ENCODE peak calls at places on chromosomes 1 and 21, in six cellular contexts. T is ovary; X is IMR-90; C is prostate gland; B is K562; N is effector memory CD4-positive, alpha-beta T cell. P is an unnamed sample. For H3K4me1 and H3K9me3, the result is how much of the 10 kb centered on the place peaks cover.

GRCh38 chr1:204128964-204129896 is 22.6 kb downstream of the ETNK2 start:
- DNase-seq in T (peak), X (peak), C (peak), B (peak), N (peak), P (peak)

GRCh38 chr1:233433436-233434213 is 106.1 kb downstream of the MAP3K21 start:
- DNase-seq in T (no peak), X (no peak), C (no peak), B (no peak), N (no peak), P (no peak)

GRCh38 chr21:28144653-28145052 is 848.0 kb downstream of the LTN1 start:
- DNase-seq in T (no peak), X (no peak), C (no peak), B (no peak), N (no peak), P (no peak)

GRCh38 chr1:109906160-109906838 is 4.3 kb upstream of the CSF1 start:
- DNase-seq in T (no peak), X (no peak), C (no peak), B (no peak), N (peak), P (no peak)

GRCh38 chr1:95221306-95221705 is 12.7 kb upstream of the RWDD3 start:
- DNase-seq in T (no peak), X (peak), C (no peak), B (no peak), N (no peak), P (no peak)

GRCh38 chr1:110084226-110085078 is 14.0 kb upstream of the ALX3 start:
- DNase-seq in T (peak), X (peak), C (peak), B (no peak), N (no peak), P (peak)

GRCh38 chr1:172809751-172810150 is 150.8 kb downstream of the FASLG start:
- DNase-seq in T (no peak), X (no peak), C (no peak), B (no peak), N (no peak), P (no peak)

GRCh38 chr1:109937738-109938137 is 27.1 kb downstream of the CSF1 start:
- DNase-seq in T (no peak), X (no peak), C (no peak), B (no peak), N (no peak), P (no peak)

GRCh38 chr1:161115132-161115711 is 2.6 kb downstream of the PFDN2 start:
- DNase-seq in T (no peak), X (peak), C (no peak), B (no peak), N (no peak), P (no peak)

GRCh38 chr1:30538226-30538625 is 185.2 kb downstream of the MATN1 start:
- DNase-seq in T (no peak), X (no peak), C (no peak), B (no peak), N (no peak), P (no peak)

GRCh38 chr1:114345930-114346479 is 165.0 kb downstream of the TRIM33 start:
- DNase-seq in T (peak), X (no peak), C (no peak), B (peak), N (no peak), P (no peak)

GRCh38 chr1:29515188-29515955 is 279.1 kb downstream of the PTPRU start:
- DNase-seq in T (no peak), X (no peak), C (no peak), B (no peak), N (no peak), P (peak)

GRCh38 chr1:156172696-156173470 is 19.5 kb downstream of the SEMA4A start:
- DNase-seq in T (no peak), X (no peak), C (no peak), B (peak), N (no peak), P (no peak)

GRCh38 chr21:31952828-31953227 is 80.0 kb downstream of the HUNK start:
- DNase-seq in T (no peak), X (no peak), C (no peak), B (no peak), N (no peak), P (no peak)

GRCh38 chr1:162856260-162856659 is 4.7 kb downstream of the CCDC190 start:
- DNase-seq in T (no peak), X (peak), C (no peak), B (no peak), N (no peak), P (no peak)

GRCh38 chr1:179043266-179043665 is 17.6 kb downstream of the FAM20B start:
- DNase-seq in T (no peak), X (no peak), C (no peak), B (no peak), N (no peak), P (no peak)

GRCh38 chr1:18572022-18572920 is 58.4 kb upstream of the PAX7 start:
- DNase-seq in T (no peak), X (no peak), C (no peak), B (no peak), N (no peak), P (no peak)

GRCh38 chr1:89453123-89453972 is 71.3 kb upstream of the LRRC8B start:
- DNase-seq in T (no peak), X (no peak), C (no peak), B (no peak), N (no peak), P (no peak)

GRCh38 chr1:89721351-89721750 is 88.4 kb downstream of the LRRC8C start:
- DNase-seq in T (no peak), X (peak), C (no peak), B (peak), N (no peak), P (no peak)

GRCh38 chr1:210536263-210536961 is 207.7 kb downstream of the HHAT start:
- DNase-seq in T (no peak), X (no peak), C (peak), B (no peak), N (no peak), P (no peak)

GRCh38 chr1:31624354-31625179 is 7.1 kb downstream of the HCRTR1 start:
- DNase-seq in T (no peak), X (no peak), C (no peak), B (no peak), N (no peak), P (no peak)

GRCh38 chr21:32233055-32233546 is 45.7 kb downstream of the MIS18A start:
- DNase-seq in T (no peak), X (peak), C (no peak), B (no peak), N (no peak), P (no peak)

GRCh38 chr1:70397013-70397412 is 14.1 kb upstream of the CTH start:
- DNase-seq in T (no peak), X (no peak), C (no peak), B (no peak), N (no peak), P (no peak)

GRCh38 chr21:39189857-39190604 is 6.8 kb upstream of the PSMG1 start:
- DNase-seq in T (no peak), X (peak), C (no peak), B (no peak), N (no peak), P (no peak)

GRCh38 chr1:162021124-162021523 is 2.5 kb downstream of the OLFML2B start:
- DNase-seq in T (no peak), X (no peak), C (no peak), B (no peak), N (no peak), P (no peak)

GRCh38 chr1:18948913-18949688 is 7.4 kb downstream of the IFFO2 start:
- DNase-seq in T (no peak), X (peak), C (peak), B (no peak), N (no peak), P (no peak)

DNA sequence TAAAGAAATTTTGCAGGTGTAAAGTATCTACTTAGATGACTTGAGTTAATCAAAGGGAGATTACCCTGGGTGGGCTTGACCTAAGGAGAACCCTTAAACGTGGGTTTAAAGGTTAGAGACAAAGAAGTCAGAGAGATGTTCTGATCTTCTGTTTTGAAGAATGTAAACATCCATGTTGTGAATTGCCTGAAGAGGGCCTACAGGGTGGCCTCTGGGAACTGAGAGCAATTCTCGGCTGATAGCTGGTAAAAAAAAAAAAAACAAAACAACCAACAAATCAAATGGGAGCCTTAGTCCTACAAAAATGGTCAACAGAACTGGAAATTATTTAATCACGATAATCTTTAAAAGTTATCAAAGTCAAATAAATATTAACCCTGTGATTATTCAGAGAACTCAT is 89.4 kb upstream of the BCL10 start:
- DNase-seq in T (no peak), X (no peak), C (no peak), B (no peak), N (no peak), P (no peak)
- H3K27ac ChIP-seq in T (no peak), X (peak), C (no peak), B (no peak), N (no peak), P (no peak)

GRCh38 chr1:78005347-78005722 is 596 bp downstream of the DNAJB4 start:
- DNase-seq in T (no peak), X (no peak), C (no peak), B (no peak), N (no peak), P (no peak)

GRCh38 chr1:78004719-78005346 is at the start of gene DNAJB4:
- DNase-seq in T (peak), X (peak), C (peak), B (peak), N (peak), P (peak)

GRCh38 chr1:78005755-78006154 is 1.0 kb downstream of the DNAJB4 start:
- DNase-seq in T (peak), X (peak), C (peak), B (no peak), N (no peak), P (no peak)

GRCh38 chr1:78003070-78003751 is 1.5 kb upstream of the DNAJB4 start:
- DNase-seq in T (no peak), X (no peak), C (no peak), B (no peak), N (no peak), P (no peak)

GRCh38 chr1:78003882-78004718 is 639 bp upstream of the DNAJB4 start:
- DNase-seq in T (peak), X (peak), C (peak), B (peak), N (peak), P (no peak)
- H3K4me1 ChIP-seq in T (under half), X (under half), C (under half), B (under half), N (under half), P (under half)

DNA sequence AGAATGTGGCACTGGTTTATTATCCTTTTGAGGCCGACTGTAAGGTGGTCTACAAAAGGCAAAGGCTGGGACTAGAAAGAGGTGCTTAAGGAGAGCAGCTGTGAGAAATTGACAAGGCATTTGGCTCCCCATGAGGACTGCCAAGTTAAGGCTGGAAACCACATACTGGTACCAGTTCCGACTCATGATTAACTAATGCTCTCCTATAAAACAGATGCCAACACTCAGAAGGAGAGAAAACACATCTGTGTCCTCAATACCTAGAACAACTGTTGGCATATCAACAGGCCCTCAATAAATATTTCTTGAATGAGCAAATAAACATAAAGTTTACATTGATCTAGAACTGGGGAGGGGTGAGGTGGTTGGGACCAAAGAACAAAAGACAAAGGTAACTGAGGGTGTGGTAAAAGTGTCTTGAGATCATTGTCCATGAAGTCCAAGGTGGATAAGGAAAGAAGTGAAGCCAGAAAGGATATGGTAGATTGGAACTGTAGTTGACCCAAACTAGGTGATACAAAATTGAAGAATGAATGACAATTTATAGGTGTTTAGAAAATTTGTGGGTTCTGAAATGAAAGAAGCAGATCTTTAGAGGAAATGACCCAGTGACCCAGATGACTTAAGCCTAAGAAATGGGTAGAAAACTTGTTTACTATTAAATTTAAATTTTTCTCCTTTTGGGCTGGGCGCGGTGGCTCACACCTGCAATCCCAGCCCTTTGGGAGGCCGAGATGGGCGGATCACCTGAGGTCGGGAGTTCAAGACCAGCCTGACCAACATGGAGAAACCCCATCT is 16.9 kb upstream of the MCL1 start:
- DNase-seq in T (no peak), X (peak), C (no peak), B (no peak), N (no peak), P (no peak)
- H3K9me3 ChIP-seq in T (under half), X (under half), C (under half), B (under half), N (under half), P (under half)

GRCh38 chr1:72322910-72323309 is 40.6 kb upstream of the NEGR1 start:
- DNase-seq in T (no peak), X (no peak), C (no peak), B (no peak), N (no peak), P (no peak)

DNA sequence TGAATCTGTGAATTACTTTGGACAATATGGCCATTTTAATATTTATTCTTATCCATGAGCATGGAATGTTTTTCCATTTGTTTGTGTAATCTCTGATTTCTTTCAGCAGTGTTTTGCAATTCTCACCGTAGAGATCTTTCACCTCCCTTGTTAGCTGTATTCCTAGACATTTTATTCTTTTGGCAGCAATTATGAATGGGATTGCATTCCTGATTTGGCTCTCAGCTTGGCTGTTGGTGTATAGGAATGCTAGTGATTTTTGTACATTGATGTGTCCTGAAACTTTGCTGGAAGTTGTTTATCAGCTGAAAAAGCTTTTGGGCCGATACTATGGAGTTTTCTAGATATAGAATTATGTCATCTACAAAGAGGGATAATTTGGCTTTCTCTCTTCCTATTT is 44.2 kb upstream of the NEGR1 start:
- DNase-seq in T (no peak), X (peak), C (no peak), B (no peak), N (no peak), P (no peak)
- H3K27ac ChIP-seq in T (no peak), X (no peak), C (no peak), B (no peak), N (no peak), P (no peak)